ENCODE peak calls at places on chromosomes 16 and 17, in eight cellular contexts. Z, D, Y, V, L, J, Q and U are unnamed samples.

GRCh38 chr17:63622571-63623390 is 564 bp downstream of the MAP3K3 start:
- DNase-seq in Z (peak), Y (peak), J (peak), L (peak), D (peak), Q (peak), V (peak), U (peak)

GRCh38 chr16:82034981-82035612 is at the start of gene HSD17B2:
- DNase-seq in L (no peak), D (peak), V (no peak), Y (no peak), J (no peak), Z (no peak), Q (no peak), U (no peak)

GRCh38 chr16:17949713-17950112 is 386.8 kb downstream of the NPIPA8 start:
- DNase-seq in Y (no peak), D (no peak), Z (no peak), Q (no peak), V (no peak), L (no peak), J (no peak), U (no peak)

GRCh38 chr17:15918661-15919259 is 26.2 kb upstream of the ADORA2B start:
- DNase-seq in Q (no peak), Z (no peak), D (peak), L (peak), Y (no peak), J (no peak), V (no peak), U (no peak)

GRCh38 chr16:28181557-28181914 is 30.2 kb downstream of the XPO6 start:
- DNase-seq in Q (no peak), Y (no peak), D (peak), V (no peak), L (peak), J (peak), Z (no peak), U (no peak)

GRCh38 chr16:66272461-66272860 is 94.0 kb upstream of the CDH5 start:
- DNase-seq in Z (peak), J (no peak), L (no peak), V (no peak), Y (no peak), D (no peak), Q (no peak), U (no peak)

GRCh38 chr17:55356440-55357328 is 65.0 kb downstream of the MMD start:
- DNase-seq in V (peak), Y (peak), Z (peak), L (peak), D (peak), J (peak), Q (peak), U (no peak)

GRCh38 chr17:7235693-7236665 is 1.7 kb upstream of the DVL2 start:
- DNase-seq in Q (no peak), V (no peak), L (no peak), J (no peak), Z (peak), Y (peak), D (peak), U (peak)

GRCh38 chr16:70428178-70428998 is 10.5 kb downstream of the ST3GAL2 start:
- DNase-seq in L (peak), J (peak), Z (peak), Q (peak), V (peak), D (peak), Y (peak), U (peak)

GRCh38 chr17:67491009-67491677 is 114.1 kb downstream of the PITPNC1 start:
- DNase-seq in Z (peak), V (peak), D (no peak), Y (peak), Q (peak), L (peak), J (peak), U (peak)

GRCh38 chr17:81125573-81126081 is 39.7 kb upstream of the PVALEF start:
- DNase-seq in D (peak), V (no peak), J (no peak), Z (peak), L (no peak), Y (no peak), Q (no peak), U (no peak)

GRCh38 chr16:2147981-2148671 is at the start of gene RAB26:
- DNase-seq in L (peak), Q (peak), J (peak), Z (peak), V (peak), D (peak), Y (peak), U (peak)

GRCh38 chr16:47600376-47600775 is 139.2 kb downstream of the PHKB start:
- DNase-seq in Y (no peak), Z (no peak), J (no peak), Q (no peak), L (no peak), V (no peak), D (no peak), U (no peak)

GRCh38 chr17:2054740-2055493 is at the start of gene HIC1:
- DNase-seq in V (no peak), Z (peak), L (peak), Y (peak), Q (peak), D (peak), J (peak), U (peak)

GRCh38 chr16:8552487-8553221 is 37.7 kb downstream of the TMEM114 start:
- DNase-seq in V (no peak), Q (no peak), L (no peak), Z (no peak), Y (no peak), J (no peak), D (no peak), U (no peak)

GRCh38 chr17:15659236-15659635 is 24.9 kb downstream of the TRIM16 start:
- DNase-seq in D (no peak), Q (no peak), J (no peak), Z (no peak), L (no peak), Y (no peak), V (no peak), U (no peak)

GRCh38 chr17:63335818-63336217 is 110.3 kb downstream of the CYB561 start:
- DNase-seq in Y (no peak), V (no peak), Z (no peak), D (no peak), Q (no peak), J (no peak), L (no peak), U (no peak)

GRCh38 chr17:61731330-61731729 is 132.0 kb downstream of the BRIP1 start:
- DNase-seq in Z (no peak), J (no peak), V (no peak), L (no peak), Y (no peak), Q (no peak), D (no peak), U (no peak)

GRCh38 chr17:82424001-82424862 is 5.8 kb upstream of the OGFOD3 start:
- DNase-seq in D (peak), J (no peak), Q (peak), Z (peak), L (no peak), V (no peak), Y (no peak), U (no peak)

GRCh38 chr16:27374231-27374793 is 27.7 kb upstream of the IL21R start:
- DNase-seq in V (no peak), L (no peak), Y (no peak), J (no peak), D (no peak), Q (no peak), Z (no peak), U (no peak)

GRCh38 chr17:2396568-2397246 is 4.2 kb downstream of the MNT start:
- DNase-seq in V (peak), Y (peak), D (peak), L (peak), Z (peak), Q (peak), J (peak), U (peak)

GRCh38 chr16:71629617-71630016 is 3.6 kb downstream of the MARVELD3 start:
- DNase-seq in Y (no peak), Z (no peak), D (no peak), Q (no peak), V (no peak), L (no peak), J (no peak), U (no peak)

GRCh38 chr16:71626018-71626857 is at the start of gene MARVELD3:
- DNase-seq in Y (peak), V (no peak), Q (peak), D (peak), L (no peak), J (peak), Z (peak), U (peak)

GRCh38 chr16:71628810-71629209 is 2.8 kb downstream of the MARVELD3 start:
- DNase-seq in Z (no peak), J (no peak), V (no peak), Q (no peak), L (no peak), D (peak), Y (no peak), U (no peak)

GRCh38 chr16:71626858-71627213 is 852 bp downstream of the MARVELD3 start:
- DNase-seq in Q (peak), L (no peak), Z (no peak), D (no peak), V (no peak), Y (peak), J (peak), U (peak)

DNA sequence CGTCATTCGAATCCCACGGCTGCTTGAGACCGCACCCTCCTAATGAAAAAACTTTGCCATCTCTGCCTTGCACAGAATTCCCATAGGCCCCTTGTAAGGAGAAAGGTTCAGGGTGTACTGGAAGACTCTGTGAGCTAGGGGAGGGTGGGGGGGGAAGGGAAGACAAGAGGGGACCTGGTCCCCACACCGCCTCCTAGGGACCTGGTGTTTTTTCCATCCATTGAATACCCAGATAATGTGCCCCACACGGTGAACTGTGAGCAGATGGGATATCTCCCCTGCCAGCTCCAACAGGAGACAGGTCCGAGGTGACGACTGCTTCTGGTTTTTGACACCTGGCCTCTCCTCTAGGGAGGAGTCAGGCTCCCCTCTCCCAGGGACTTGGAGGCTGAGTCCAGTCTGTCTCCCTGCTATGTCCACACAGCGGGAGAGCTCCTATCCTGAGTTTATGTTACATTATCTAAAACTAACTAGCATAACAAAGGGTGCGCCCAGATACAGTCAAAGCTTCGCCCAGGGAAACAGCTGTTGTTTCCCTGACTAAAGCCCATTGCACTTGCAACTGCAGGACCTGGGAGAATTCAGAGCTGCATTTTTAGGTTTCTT is 1.8 kb downstream of the MARVELD3 start:
- DNase-seq in Y (no peak), L (no peak), D (no peak), Z (no peak), Q (peak), V (no peak), J (no peak), U (no peak)
- H3K4me3 ChIP-seq in Y (no peak), L (no peak), D (no peak), Z (no peak), Q (no peak), V (no peak), J (no peak), U (no peak)

GRCh38 chr16:58021661-58022551 is 3.6 kb upstream of the MMP15 start:
- DNase-seq in Z (peak), D (peak), Q (no peak), J (no peak), Y (no peak), L (no peak), V (no peak), U (peak)

GRCh38 chr16:58020628-58021521 is 4.7 kb upstream of the MMP15 start:
- DNase-seq in J (peak), D (peak), Z (peak), Q (peak), L (peak), V (no peak), Y (peak), U (peak)

GRCh38 chr16:58024673-58025350 is 742 bp upstream of the MMP15 start:
- DNase-seq in L (no peak), D (no peak), Q (peak), Z (peak), Y (peak), J (peak), V (no peak), U (peak)

GRCh38 chr16:58024347-58024672 is 1.2 kb upstream of the MMP15 start:
- DNase-seq in Y (no peak), Z (no peak), L (no peak), Q (no peak), V (no peak), D (no peak), J (no peak), U (no peak)

GRCh38 chr16:58022601-58023371 is 2.8 kb upstream of the MMP15 start:
- DNase-seq in Y (peak), Q (peak), J (peak), D (peak), Z (peak), V (no peak), L (peak), U (peak)
- H3K4me3 ChIP-seq in Y (no peak), Q (no peak), J (no peak), D (no peak), Z (peak), V (no peak), L (peak), U (no peak)

GRCh38 chr17:36068524-36068923 is 4.5 kb downstream of the CCL18 start:
- DNase-seq in Y (no peak), Z (no peak), Q (no peak), L (no peak), V (no peak), D (no peak), J (no peak), U (no peak)
- H3K4me3 ChIP-seq in Y (no peak), Z (no peak), Q (no peak), L (no peak), V (no peak), D (no peak), J (no peak), U (no peak)

GRCh38 chr16:76193851-76194620 is 83.2 kb upstream of the CNTNAP4 start:
- DNase-seq in V (no peak), Y (no peak), D (no peak), L (no peak), Z (no peak), Q (no peak), J (no peak), U (no peak)
- H3K4me3 ChIP-seq in V (no peak), Y (no peak), D (no peak), L (no peak), Z (no peak), Q (no peak), J (no peak), U (no peak)

DNA sequence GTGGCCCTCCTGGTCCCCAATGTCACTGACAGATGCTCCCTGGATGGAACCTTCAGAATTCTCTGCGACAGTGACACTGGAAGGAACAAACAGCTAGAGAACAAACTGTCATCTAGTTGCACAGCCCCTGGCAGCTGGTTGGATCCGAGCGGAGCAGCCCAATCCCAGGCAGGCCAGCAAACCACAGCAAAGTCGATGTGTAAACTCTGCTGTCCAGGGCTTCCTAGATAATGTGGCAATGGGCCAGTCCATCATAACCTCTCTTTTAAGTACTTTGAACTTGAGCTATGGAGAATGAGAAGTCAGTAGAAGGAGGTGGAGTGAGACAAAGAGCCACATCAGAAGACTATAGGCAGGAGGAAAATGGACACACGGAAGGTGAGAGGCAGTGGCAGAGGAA is 323.0 kb downstream of the CBLN1 start:
- DNase-seq in J (no peak), Y (no peak), D (no peak), Q (no peak), V (no peak), L (peak), Z (no peak), U (no peak)
- H3K4me3 ChIP-seq in J (no peak), Y (no peak), D (no peak), Q (no peak), V (no peak), L (no peak), Z (no peak), U (no peak)

DNA sequence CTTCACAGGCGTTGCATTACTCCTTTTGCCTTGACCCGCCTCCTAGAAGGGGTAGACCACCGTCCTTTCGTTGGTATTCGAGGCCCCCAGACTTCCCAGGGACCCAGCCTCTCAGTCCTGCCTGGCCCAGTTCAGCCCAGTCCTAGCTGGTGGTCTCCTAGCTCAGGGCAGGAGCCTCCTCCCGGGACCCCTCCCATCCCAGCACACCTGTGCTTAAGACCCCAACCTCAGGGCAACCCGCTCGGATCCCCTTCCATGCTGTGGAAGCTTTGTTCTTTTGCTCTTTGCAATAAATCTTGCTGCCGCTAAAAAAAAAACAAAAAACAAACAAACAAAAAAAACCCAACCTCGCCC is 842 bp downstream of the PYDC1 start:
- DNase-seq in V (no peak), D (no peak), Y (no peak), Q (no peak), Z (no peak), J (no peak), L (no peak), U (no peak)
- H3K4me3 ChIP-seq in V (no peak), D (peak), Y (no peak), Q (peak), Z (no peak), J (no peak), L (peak), U (peak)

DNA sequence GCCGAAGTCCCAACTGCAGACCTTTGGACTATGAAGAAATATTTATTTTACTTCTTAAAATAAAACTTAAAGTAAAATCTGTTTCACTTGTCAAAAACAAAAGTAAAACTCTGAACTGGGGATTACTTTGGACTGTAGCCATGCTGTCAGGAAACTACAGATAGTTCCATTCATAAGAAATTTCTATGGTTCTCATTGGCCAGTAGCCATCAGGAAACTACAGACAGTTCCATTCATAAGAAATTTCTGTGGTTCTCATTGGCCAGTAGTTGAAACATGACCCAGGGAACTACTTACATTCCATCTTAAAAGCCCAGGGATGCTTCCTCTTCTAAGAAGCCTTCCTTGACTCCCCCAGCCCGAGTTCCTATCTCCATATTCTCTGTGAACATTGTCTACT is 335.3 kb downstream of the HS3ST4 start:
- DNase-seq in J (no peak), Y (no peak), L (peak), V (no peak), Q (no peak), Z (no peak), D (no peak), U (no peak)
- H3K4me3 ChIP-seq in J (no peak), Y (no peak), L (no peak), V (no peak), Q (no peak), Z (no peak), D (no peak), U (no peak)

GRCh38 chr17:79792984-79793923 is 3.6 kb downstream of the CBX8 start:
- DNase-seq in Y (peak), D (no peak), Z (peak), Q (peak), J (no peak), L (no peak), V (no peak), U (peak)
- H3K4me3 ChIP-seq in Y (no peak), D (no peak), Z (peak), Q (peak), J (no peak), L (peak), V (peak), U (no peak)

DNA sequence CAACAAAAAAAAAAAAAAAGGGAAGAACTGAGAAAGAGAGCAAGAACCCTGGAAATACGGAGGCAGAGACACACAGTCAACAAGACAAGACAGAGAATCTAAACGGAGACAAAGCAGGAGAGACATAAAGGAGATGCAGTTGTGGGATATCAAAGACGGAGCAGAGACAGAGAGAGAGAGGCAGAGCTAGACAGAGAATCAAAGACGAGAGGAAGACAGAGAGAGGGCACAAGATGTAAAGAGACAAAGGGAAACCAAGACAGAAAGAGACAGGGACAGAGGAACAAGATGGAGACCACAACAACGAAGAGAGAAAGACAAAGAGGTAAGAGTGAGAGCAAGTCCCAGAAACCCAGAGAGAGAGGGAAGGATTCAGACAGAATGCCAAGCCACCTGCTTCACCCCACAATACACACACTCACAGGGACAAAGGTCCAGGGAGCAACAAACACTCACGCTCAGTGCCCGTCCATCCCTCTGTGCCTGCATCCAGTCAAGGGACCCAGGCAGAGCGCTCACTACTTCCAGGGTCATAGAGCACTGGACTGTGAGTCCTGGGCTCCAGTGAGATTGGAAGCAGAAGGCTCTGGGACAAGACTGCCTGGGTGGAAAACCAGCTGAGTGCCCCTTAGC is 88.9 kb downstream of the C16orf78 start:
- DNase-seq in V (no peak), Z (no peak), D (no peak), Q (peak), J (no peak), Y (no peak), L (no peak), U (no peak)
- H3K4me3 ChIP-seq in V (no peak), Z (no peak), D (no peak), Q (no peak), J (no peak), Y (no peak), L (no peak), U (no peak)

GRCh38 chr17:36534881-36535668 is at the start of gene PIGW:
- DNase-seq in D (peak), Q (peak), V (peak), L (peak), J (peak), Y (peak), Z (peak), U (peak)
- H3K4me3 ChIP-seq in D (peak), Q (peak), V (peak), L (peak), J (peak), Y (peak), Z (peak), U (peak)